ENCODE peak calls at places on chromosomes 5 and 9, in four cellular contexts. K is activated gamma-delta T cell, P is T-cell, E is neuronal stem cell. C is an unnamed sample.

GRCh38 chr9:134301387-134302129 is 24.7 kb upstream of the RXRA start:
- DNase-seq in K (no peak), P (peak), E (no peak), C (no peak)

GRCh38 chr9:121819511-121820231 is 168.2 kb downstream of the DAB2IP start:
- DNase-seq in K (no peak), P (no peak), E (peak), C (no peak)

GRCh38 chr5:180111273-180111695 is 39.7 kb upstream of the RNF130 start:
- DNase-seq in K (no peak), P (no peak), E (no peak), C (no peak)

GRCh38 chr9:36948051-36948450 is 86.0 kb downstream of the PAX5 start:
- DNase-seq in K (no peak), P (no peak), E (no peak), C (no peak)

GRCh38 chr9:121372563-121373400 is 2.7 kb upstream of the STOM start:
- DNase-seq in K (no peak), P (no peak), E (no peak), C (no peak)

GRCh38 chr5:119435436-119436132 is 16.7 kb upstream of the HSD17B4 start:
- DNase-seq in K (peak), P (peak), E (no peak), C (no peak)

GRCh38 chr5:2262620-2263019 is 379.9 kb upstream of the IRX4 start:
- DNase-seq in K (no peak), P (no peak), E (no peak), C (no peak)

GRCh38 chr9:130665431-130666392 is 1.3 kb downstream of the PRDM12 start:
- DNase-seq in K (no peak), P (no peak), E (no peak), C (no peak)

GRCh38 chr5:116830079-116830478 is 255.5 kb upstream of the SEMA6A start:
- DNase-seq in K (no peak), P (no peak), E (no peak), C (no peak)

GRCh38 chr5:154598021-154598420 is 120.0 kb upstream of the HAND1 start:
- DNase-seq in K (no peak), P (no peak), E (no peak), C (no peak)

GRCh38 chr5:179294131-179294780 is 51.0 kb downstream of the ADAMTS2 start:
- DNase-seq in K (no peak), P (no peak), E (no peak), C (no peak)

GRCh38 chr9:106632621-106633020 is 230.3 kb upstream of the ZNF462 start:
- DNase-seq in K (no peak), P (no peak), E (no peak), C (no peak)

GRCh38 chr9:105187781-105188180 is 56.7 kb upstream of the SLC44A1 start:
- DNase-seq in K (no peak), P (no peak), E (no peak), C (no peak)

GRCh38 chr5:10409504-10409903 is 32.2 kb upstream of the ROPN1L start:
- DNase-seq in K (no peak), P (no peak), E (no peak), C (no peak)

C was measured in pons.